ENCODE peak calls at places on chromosomes 6 and 20, in nine cellular contexts. P is GM12865; Q is sciatic nerve; Y is SW 1271; Z is CD4-positive, alpha-beta T cell; E is NCI-H1105; O is stimulated activated CD8-positive, alpha-beta memory T cell treated with anti-CD3 and anti-CD28 coated beads, Interleukin-12 subunit alpha, Interleukin-12 subunit beta, amount 100 ng/mL, for 1 hour; B is astrocyte of the spinal cord; R is GM10248. M is an unnamed sample.

GRCh38 chr6:13615802-13616140 is 636 bp downstream of the NOL7 start:
- DNase-seq in P (peak), Q (peak), Y (no peak), Z (peak), E (peak), O (no peak), B (no peak), R (peak), M (no peak)

GRCh38 chr20:16493486-16493885 is 79.8 kb downstream of the KIF16B start:
- DNase-seq in P (no peak), Q (no peak), Y (no peak), Z (no peak), E (no peak), O (no peak), B (no peak), R (no peak), M (no peak)

GRCh38 chr20:24821391-24821790 is 127.7 kb upstream of the CST7 start:
- DNase-seq in P (no peak), Q (no peak), Y (no peak), Z (no peak), E (no peak), O (no peak), B (no peak), R (no peak), M (peak)

GRCh38 chr6:10316327-10316726 is 98.5 kb downstream of the TFAP2A start:
- DNase-seq in P (no peak), Q (no peak), Y (no peak), Z (no peak), E (no peak), O (no peak), B (peak), R (no peak), M (no peak)

GRCh38 chr6:98937351-98937750 is 10.4 kb downstream of the FBXL4 start:
- DNase-seq in P (no peak), Q (no peak), Y (no peak), Z (no peak), E (no peak), O (no peak), B (no peak), R (no peak), M (no peak)

GRCh38 chr20:36030143-36030542 is 61.8 kb downstream of the CNBD2 start:
- DNase-seq in P (no peak), Q (peak), Y (no peak), Z (no peak), E (no peak), O (no peak), B (no peak), R (no peak), M (no peak)

GRCh38 chr6:152099816-152100618 is 292.5 kb downstream of the ESR1 start:
- DNase-seq in P (no peak), Q (no peak), Y (no peak), Z (no peak), E (no peak), O (no peak), B (no peak), R (no peak), M (no peak)

GRCh38 chr20:52937701-52938100 is 34.5 kb upstream of the TSHZ2 start:
- DNase-seq in P (peak), Q (no peak), Y (no peak), Z (no peak), E (no peak), O (no peak), B (peak), R (no peak), M (no peak)

GRCh38 chr6:27617700-27618689 is 145.1 kb upstream of the ZNF184 start:
- DNase-seq in P (peak), Q (no peak), Y (no peak), Z (no peak), E (peak), O (no peak), B (peak), R (peak), M (no peak)

GRCh38 chr20:34058831-34059230 is 53.2 kb downstream of the EIF2S2 start:
- DNase-seq in P (peak), Q (no peak), Y (no peak), Z (no peak), E (no peak), O (no peak), B (peak), R (no peak), M (no peak)

GRCh38 chr6:73566954-73567591 is 46.2 kb upstream of the EEF1A1 start:
- DNase-seq in P (no peak), Q (no peak), Y (no peak), Z (no peak), E (no peak), O (no peak), B (no peak), R (no peak), M (peak)

GRCh38 chr6:118650500-118651281 is 700 bp downstream of the CEP85L start:
- DNase-seq in P (peak), Q (peak), Y (peak), Z (peak), E (peak), O (no peak), B (peak), R (peak), M (no peak)

GRCh38 chr6:107414246-107414645 is 45.1 kb downstream of the PDSS2 start:
- DNase-seq in P (no peak), Q (no peak), Y (no peak), Z (no peak), E (no peak), O (no peak), B (no peak), R (no peak), M (no peak)

GRCh38 chr20:37914672-37915433 is 11.9 kb downstream of the VSTM2L start:
- DNase-seq in P (peak), Q (no peak), Y (no peak), Z (no peak), E (no peak), O (peak), B (no peak), R (no peak), M (no peak)

GRCh38 chr6:100472674-100473073 is 8.0 kb upstream of the SIM1 start:
- DNase-seq in P (peak), Q (no peak), Y (no peak), Z (no peak), E (no peak), O (no peak), B (no peak), R (no peak), M (no peak)

GRCh38 chr20:48139262-48140041 is 354.2 kb upstream of the SULF2 start:
- DNase-seq in P (no peak), Q (no peak), Y (no peak), Z (no peak), E (no peak), O (no peak), B (no peak), R (no peak), M (no peak)

GRCh38 chr6:163688971-163689370 is 274.5 kb downstream of the QKI start:
- DNase-seq in P (no peak), Q (no peak), Y (no peak), Z (no peak), E (no peak), O (no peak), B (peak), R (no peak), M (no peak)

GRCh38 chr20:47558699-47559098 is 57.0 kb downstream of the NCOA3 start:
- DNase-seq in P (no peak), Q (no peak), Y (no peak), Z (no peak), E (no peak), O (no peak), B (no peak), R (no peak), M (no peak)

M was measured in cardiac septum.